ENCODE peak calls at places on chromosome 4, in ten cellular contexts. R is stimulated activated CD4-positive, alpha-beta T cell treated with anti-CD3 and anti-CD28 coated beads, Interleukin-15, amount 100 ng/mL, for 48 hours; S is T-helper 2 cell; A is neural progenitor cell; N is neural crest cell; C is astrocyte of the spinal cord; I is CD8-positive, alpha-beta T cell; U is HCEC 1CT; J is colonic mucosa; Q is amniotic stem cell. X is an unnamed sample.

GRCh38 chr4:20288846-20289512 is 37.3 kb downstream of the SLIT2 start:
- DNase-seq in C (peak), N (no peak), S (no peak), A (no peak), Q (no peak), U (peak), R (no peak), J (no peak), I (no peak), X (peak)

GRCh38 chr4:183099537-183100297 is 660 bp downstream of the WWC2 start:
- DNase-seq in J (no peak), A (peak), C (no peak), U (no peak), S (peak), I (no peak), R (no peak), N (peak), Q (no peak), X (no peak)

GRCh38 chr4:172952052-172952451 is 216.6 kb upstream of the GALNT7 start:
- DNase-seq in Q (no peak), R (no peak), U (no peak), C (no peak), I (no peak), S (no peak), N (no peak), J (no peak), A (no peak), X (no peak)

GRCh38 chr4:126939401-126939800 is 693.4 kb upstream of the INTU start:
- DNase-seq in A (no peak), N (no peak), Q (peak), I (no peak), R (no peak), S (no peak), U (peak), J (no peak), C (peak), X (peak)

GRCh38 chr4:127479031-127479622 is 153.6 kb upstream of the INTU start:
- DNase-seq in I (no peak), Q (peak), J (no peak), N (peak), A (peak), S (no peak), C (peak), U (peak), R (no peak), X (peak)

GRCh38 chr4:184156169-184156568 is 61.5 kb downstream of the ENPP6 start:
- DNase-seq in S (no peak), R (no peak), A (no peak), J (no peak), I (no peak), C (no peak), N (no peak), U (no peak), Q (no peak), X (no peak)

GRCh38 chr4:82984459-82984858 is 26.2 kb downstream of the LIN54 start:
- DNase-seq in N (no peak), Q (no peak), C (peak), I (no peak), S (no peak), A (no peak), J (no peak), R (no peak), U (peak), X (peak)

GRCh38 chr4:183241771-183242170 is 78.3 kb downstream of the CLDN22 start:
- DNase-seq in J (no peak), Q (no peak), N (no peak), U (no peak), R (no peak), I (no peak), C (no peak), A (no peak), S (no peak), X (peak)

GRCh38 chr4:2535386-2536192 is 858 bp upstream of the FAM193A start:
- DNase-seq in N (peak), A (peak), I (peak), J (peak), C (peak), Q (no peak), S (peak), U (no peak), R (peak), X (peak)

GRCh38 chr4:52091811-52092210 is 40.7 kb downstream of the SPATA18 start:
- DNase-seq in C (peak), I (no peak), S (no peak), A (no peak), U (no peak), R (no peak), N (no peak), Q (no peak), J (peak), X (no peak)

GRCh38 chr4:89290727-89291126 is 16.9 kb downstream of the GPRIN3 start:
- DNase-seq in R (no peak), S (no peak), A (no peak), U (no peak), C (no peak), N (no peak), J (no peak), I (no peak), Q (no peak), X (no peak)

GRCh38 chr4:126291886-126292285 is 977.1 kb downstream of the FAT4 start:
- DNase-seq in R (no peak), I (no peak), Q (no peak), N (no peak), J (no peak), A (no peak), C (no peak), S (no peak), U (no peak), X (no peak)

GRCh38 chr4:113101669-113102068 is 52.2 kb downstream of the ANK2 start:
- DNase-seq in R (no peak), N (no peak), A (no peak), C (peak), I (no peak), J (no peak), Q (no peak), U (peak), S (no peak), X (peak)

GRCh38 chr4:119478446-119479179 is 150.0 kb downstream of the PDE5A start:
- DNase-seq in J (peak), Q (no peak), C (no peak), U (no peak), I (no peak), S (no peak), N (no peak), R (no peak), A (no peak), X (no peak)

GRCh38 chr4:147174561-147174960 is 228.9 kb upstream of the TTC29 start:
- DNase-seq in C (no peak), J (no peak), U (no peak), R (no peak), I (no peak), S (no peak), Q (no peak), N (no peak), A (no peak), X (no peak)

GRCh38 chr4:136680761-136681160 is 851.5 kb downstream of the PCDH18 start:
- DNase-seq in I (no peak), S (no peak), R (no peak), A (no peak), J (no peak), N (no peak), Q (no peak), C (no peak), U (no peak), X (no peak)

GRCh38 chr4:176782191-176782590 is 10.5 kb downstream of the VEGFC start:
- DNase-seq in Q (no peak), U (no peak), J (no peak), C (no peak), N (no peak), I (no peak), A (no peak), S (no peak), R (no peak), X (no peak)

GRCh38 chr4:26782830-26783202 is 77.8 kb upstream of the STIM2 start:
- DNase-seq in R (no peak), U (no peak), Q (no peak), C (no peak), N (no peak), J (no peak), A (no peak), S (no peak), I (no peak), X (no peak)